ENCODE peak calls at places on chromosomes 11 and 22, in five cellular contexts. S is progenitor cell of endocrine pancreas, X is ovary, R is fibroblast of pulmonary artery, B is HFFc6. L is an unnamed sample.
A peak's percentile ranks its signal among the peaks of the same experiment; 100 is the strongest.

GRCh38 chr11:67095214-67095507 is 23.9 kb upstream of the KDM2A start:
- DNase-seq in S (no peak), X (no peak), R (no peak), B (no peak), L (no peak)

GRCh38 chr11:113152500-113152899 is 161.9 kb upstream of the TTC12 start:
- DNase-seq in S (no peak), X (no peak), R (no peak), B (no peak), L (no peak)

GRCh38 chr11:2777396-2777795 is 77.6 kb upstream of the KCNQ1OT1 start:
- DNase-seq in S (no peak), X (no peak), R (peak; percentile 6), B (no peak), L (peak; percentile 67)

GRCh38 chr11:17015639-17016125 is 1.5 kb upstream of the PLEKHA7 start:
- DNase-seq in S (no peak), X (peak; percentile 61), R (no peak), B (no peak), L (no peak)

GRCh38 chr11:101880208-101880607 is 34.6 kb upstream of the CEP126 start:
- DNase-seq in S (no peak), X (no peak), R (peak; percentile 86), B (peak; percentile 34), L (no peak)

GRCh38 chr11:38345286-38345685 is 1747.2 kb upstream of the RAG2 start:
- DNase-seq in S (no peak), X (no peak), R (peak; percentile 1), B (no peak), L (peak; percentile 18)

GRCh38 chr11:114326151-114326550 is 30.0 kb downstream of the NNMT start:
- DNase-seq in S (no peak), X (no peak), R (no peak), B (no peak), L (no peak)

GRCh38 chr22:29307658-29308147 is 1.3 kb downstream of the GAS2L1 start:
- DNase-seq in S (no peak), X (no peak), R (no peak), B (no peak), L (no peak)

GRCh38 chr11:64743591-64744543 is at the start of gene RASGRP2:
- DNase-seq in S (no peak), X (peak; percentile 72), R (peak; percentile 32), B (no peak), L (no peak)

GRCh38 chr11:30172158-30172557 is 58.7 kb upstream of the FSHB start:
- DNase-seq in S (no peak), X (no peak), R (no peak), B (no peak), L (no peak)

GRCh38 chr11:15123849-15124248 is 9.1 kb downstream of the INSC start:
- DNase-seq in S (no peak), X (no peak), R (peak; percentile 71), B (peak; percentile 78), L (peak; percentile 76)

GRCh38 chr11:69868003-69868865 is 49.0 kb upstream of the FGF3 start:
- DNase-seq in S (no peak), X (no peak), R (no peak), B (no peak), L (no peak)

GRCh38 chr11:70631624-70632047 is 233.3 kb downstream of the CTTN start:
- DNase-seq in S (no peak), X (no peak), R (no peak), B (no peak), L (no peak)

GRCh38 chr22:17241571-17242310 is 22.5 kb upstream of the ADA2 start:
- DNase-seq in S (no peak), X (no peak), R (no peak), B (no peak), L (no peak)

GRCh38 chr22:48491451-48491941 is 1336.2 kb downstream of the BRD1 start:
- DNase-seq in S (no peak), X (no peak), R (no peak), B (no peak), L (no peak)

GRCh38 chr22:30310881-30311771 is 15.6 kb downstream of the TBC1D10A start:
- DNase-seq in S (no peak), X (peak; percentile 84), R (peak; percentile 72), B (peak; percentile 35), L (no peak)

GRCh38 chr11:129950319-129951034 is 52.2 kb downstream of the PRDM10 start:
- DNase-seq in S (no peak), X (no peak), R (peak; percentile 95), B (no peak), L (no peak)

GRCh38 chr11:129278586-129279319 is 86.6 kb upstream of the ARHGAP32 start:
- DNase-seq in S (peak; percentile 24), X (peak; percentile 54), R (no peak), B (no peak), L (peak; percentile 18)

GRCh38 chr22:40758390-40758789 is 60.8 kb downstream of the SLC25A17 start:
- DNase-seq in S (no peak), X (no peak), R (no peak), B (no peak), L (peak; percentile 26)

GRCh38 chr11:101487775-101488174 is 96.0 kb downstream of the TRPC6 start:
- DNase-seq in S (no peak), X (no peak), R (peak; percentile 29), B (peak; percentile 19), L (no peak)

GRCh38 chr11:76768091-76769047 is 14.8 kb upstream of the TSKU start:
- DNase-seq in S (no peak), X (peak; percentile 60), R (peak; percentile 28), B (no peak), L (no peak)

GRCh38 chr22:37126383-37126782 is 16.9 kb upstream of the TMPRSS6 start:
- DNase-seq in S (no peak), X (no peak), R (peak; percentile 6), B (no peak), L (no peak)

GRCh38 chr22:45832959-45833580 is 143.9 kb downstream of the WNT7B start:
- DNase-seq in S (no peak), X (no peak), R (no peak), B (no peak), L (peak; percentile 36)

GRCh38 chr11:130592056-130592455 is 143.6 kb downstream of the ADAMTS15 start:
- DNase-seq in S (no peak), X (no peak), R (peak; percentile 54), B (no peak), L (peak; percentile 52)

GRCh38 chr11:1776331-1776851 is 12.7 kb upstream of the CTSD start:
- DNase-seq in S (no peak), X (no peak), R (no peak), B (no peak), L (no peak)

GRCh38 chr22:42547562-42547961 is 6.2 kb upstream of the SERHL2 start:
- DNase-seq in S (no peak), X (no peak), R (no peak), B (no peak), L (no peak)

GRCh38 chr11:130427049-130427388 is 1.4 kb downstream of the ADAMTS8 start:
- DNase-seq in S (no peak), X (no peak), R (no peak), B (no peak), L (no peak)

GRCh38 chr11:104531075-104531474 is 367.1 kb upstream of the PDGFD start:
- DNase-seq in S (no peak), X (no peak), R (no peak), B (no peak), L (no peak)

GRCh38 chr11:97742717-97743116 is 1278.0 kb upstream of the CNTN5 start:
- DNase-seq in S (no peak), X (no peak), R (peak; percentile 41), B (no peak), L (no peak)

GRCh38 chr11:46865340-46865739 is 19.3 kb upstream of the CKAP5 start:
- DNase-seq in S (no peak), X (no peak), R (peak; percentile 81), B (peak; percentile 70), L (no peak)

GRCh38 chr11:64355078-64355940 is 3.7 kb upstream of the RPS6KA4 start:
- DNase-seq in S (peak; percentile 58), X (peak; percentile 84), R (peak; percentile 80), B (peak; percentile 72), L (peak; percentile 81)

GRCh38 chr11:128764617-128765095 is 70.8 kb downstream of the FLI1 start:
- DNase-seq in S (no peak), X (no peak), R (no peak), B (no peak), L (no peak)

DNA sequence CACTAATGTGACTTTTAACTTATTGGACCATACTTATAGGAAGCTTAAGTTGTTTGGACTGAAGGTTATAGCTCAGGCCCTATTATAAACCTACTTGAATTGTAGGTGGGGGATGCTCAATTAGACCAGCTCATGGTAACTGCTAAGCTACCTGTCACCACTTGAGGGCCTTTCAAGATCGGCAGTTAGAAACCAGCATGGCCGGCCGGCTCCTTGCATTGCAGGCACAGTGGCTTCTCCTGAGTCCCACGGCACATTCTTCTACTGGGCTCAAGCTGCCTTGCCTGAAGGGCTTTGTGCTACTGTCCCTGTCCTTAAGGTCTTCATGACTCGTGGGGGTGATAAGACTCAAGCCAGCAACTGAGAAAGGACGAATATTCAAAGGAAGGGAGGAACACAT is 70.8 kb downstream of the TBC1D22A start:
- DNase-seq in S (no peak), X (no peak), R (peak; percentile 51), B (no peak), L (no peak)
- TF ChIP-seq CTCF in S (peak; percentile 56), X (no peak), R (peak; percentile 48), B (peak; percentile 39), L (no peak)

GRCh38 chr11:57751676-57752253 is at the start of gene BTBD18:
- DNase-seq in S (no peak), X (no peak), R (peak; percentile 77), B (peak; percentile 36), L (no peak)
- TF ChIP-seq CTCF in S (peak; percentile 70), X (no peak), R (peak; percentile 65), B (peak; percentile 72), L (peak; percentile 39)

GRCh38 chr22:50144005-50144614 is 26.4 kb upstream of the PANX2 start:
- DNase-seq in S (no peak), X (no peak), R (no peak), B (no peak), L (no peak)
- TF ChIP-seq CTCF in S (no peak), X (no peak), R (no peak), B (no peak), L (no peak)

GRCh38 chr11:43129329-43129728 is 182.5 kb upstream of the API5 start:
- DNase-seq in S (no peak), X (no peak), R (no peak), B (no peak), L (no peak)

GRCh38 chr11:43135966-43136534 is 175.7 kb upstream of the API5 start:
- DNase-seq in S (no peak), X (no peak), R (no peak), B (no peak), L (no peak)

GRCh38 chr11:43130616-43131015 is 181.2 kb upstream of the API5 start:
- DNase-seq in S (no peak), X (no peak), R (no peak), B (no peak), L (no peak)
- TF ChIP-seq CTCF in S (no peak), X (no peak), R (no peak), B (no peak), L (no peak)

DNA sequence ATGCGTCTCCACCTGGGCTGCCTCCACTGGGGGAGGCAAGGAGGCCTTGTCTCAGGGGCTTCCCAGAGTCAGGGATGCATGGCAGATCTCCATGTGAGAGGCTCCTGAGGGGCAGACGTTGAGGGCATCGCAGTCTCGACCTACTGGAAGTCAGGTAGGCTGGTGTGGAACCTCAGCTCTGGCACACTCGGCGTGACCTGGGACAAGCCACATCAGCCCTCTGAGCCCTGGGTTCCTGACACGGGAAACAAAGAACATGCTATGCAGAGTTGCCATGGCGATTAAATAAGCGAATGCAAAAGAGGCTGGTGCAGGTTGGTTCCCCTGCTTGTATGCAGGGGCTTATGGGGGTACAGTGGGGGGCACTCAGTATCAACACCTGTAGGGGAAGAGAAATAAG is 442.5 kb downstream of the MIAT start:
- DNase-seq in S (no peak), X (no peak), R (no peak), B (no peak), L (no peak)
- TF ChIP-seq CTCF in S (no peak), X (no peak), R (no peak), B (no peak), L (no peak)